ENCODE peak calls at places on chromosomes 5 and 9, in six cellular contexts. C is IMR-90, Z is SK-N-SH, G is GM23338, V is PC-9, A is mammary epithelial cell. F is an unnamed sample.

GRCh38 chr9:35650341-35651158 is at the start of gene SIT1:
- DNase-seq in C (no peak), Z (no peak), G (peak; percentile 75), V (no peak), A (no peak), F (no peak)

GRCh38 chr5:177134653-177135225 is 1.2 kb downstream of the NSD1 start:
- DNase-seq in C (no peak), Z (no peak), G (peak; percentile 46), V (no peak), A (no peak), F (no peak)

GRCh38 chr5:65721775-65722574 is at the start of the genes NLN and SGTB:
- DNase-seq in C (peak; percentile 66), Z (peak; percentile 99), G (peak; percentile 87), V (peak; percentile 86), A (peak; percentile 67), F (no peak)

GRCh38 chr9:121651295-121652036 is at the start of gene DAB2IP:
- DNase-seq in C (peak; percentile 39), Z (peak; percentile 93), G (peak; percentile 80), V (peak; percentile 66), A (no peak), F (no peak)

GRCh38 chr5:73948720-73949119 is 322.7 kb downstream of the ARHGEF28 start:
- DNase-seq in C (peak; percentile 51), Z (no peak), G (no peak), V (no peak), A (peak; percentile 44), F (no peak)

GRCh38 chr9:97978706-97979105 is 4.4 kb upstream of the ANP32B start:
- DNase-seq in C (no peak), Z (no peak), G (no peak), V (no peak), A (no peak), F (no peak)

GRCh38 chr9:16510506-16510905 is 360.0 kb downstream of the BNC2 start:
- DNase-seq in C (no peak), Z (no peak), G (no peak), V (no peak), A (no peak), F (no peak)

GRCh38 chr5:44952376-44952775 is 143.6 kb downstream of the MRPS30 start:
- DNase-seq in C (peak; percentile 15), Z (peak; percentile 23), G (peak; percentile 67), V (peak; percentile 35), A (peak; percentile 30), F (no peak)

GRCh38 chr5:50440651-50441478 is at the start of gene EMB:
- DNase-seq in C (no peak), Z (peak; percentile 77), G (peak; percentile 92), V (peak; percentile 66), A (peak; percentile 82), F (no peak)

GRCh38 chr5:55600536-55601208 is 65.9 kb upstream of the PLPP1 start:
- DNase-seq in C (peak; percentile 60), Z (peak; percentile 43), G (no peak), V (peak; percentile 31), A (no peak), F (no peak)

GRCh38 chr5:37740331-37741066 is 99.3 kb downstream of the GDNF start:
- DNase-seq in C (peak; percentile 31), Z (no peak), G (no peak), V (no peak), A (no peak), F (no peak)

GRCh38 chr9:86046930-86047341 is 52.4 kb downstream of the GOLM1 start:
- DNase-seq in C (no peak), Z (peak; percentile 75), G (no peak), V (no peak), A (no peak), F (no peak)

GRCh38 chr5:108830705-108831276 is 83.1 kb downstream of the FER start:
- DNase-seq in C (no peak), Z (no peak), G (no peak), V (no peak), A (no peak), F (no peak)

GRCh38 chr9:78354980-78355379 is 58.1 kb downstream of the PSAT1 start:
- DNase-seq in C (no peak), Z (peak; percentile 41), G (no peak), V (no peak), A (no peak), F (no peak)
- H3K4me2 ChIP-seq in C (no peak overlapping the region), Z (no peak overlapping the region), G (no peak overlapping the region), V (no peak overlapping the region), A (no peak overlapping the region), F (no peak overlapping the region)

GRCh38 chr5:160556886-160557285 is 135.2 kb downstream of the PTTG1 start:
- DNase-seq in C (peak; percentile 13), Z (no peak), G (no peak), V (no peak), A (peak; percentile 66), F (no peak)

GRCh38 chr5:160550075-160550474 is 128.4 kb downstream of the PTTG1 start:
- DNase-seq in C (no peak), Z (no peak), G (no peak), V (no peak), A (no peak), F (no peak)

GRCh38 chr5:160555836-160556660 is 134.4 kb downstream of the PTTG1 start:
- DNase-seq in C (no peak), Z (no peak), G (no peak), V (no peak), A (peak; percentile 30), F (no peak)
- H3K27ac ChIP-seq in C (no peak overlapping the region), Z (no peak overlapping the region), G (no peak overlapping the region), V (no peak overlapping the region), A (no peak overlapping the region), F (no peak overlapping the region)

GRCh38 chr5:79878131-79878630 is 112.9 kb downstream of the MTX3 start:
- DNase-seq in C (no peak), Z (peak; percentile 15), G (no peak), V (no peak), A (no peak), F (no peak)
- H3K4me2 ChIP-seq in C (no peak overlapping the region), Z (no peak overlapping the region), G (no peak overlapping the region), V (no peak overlapping the region), A (no peak overlapping the region), F (no peak overlapping the region)

DNA sequence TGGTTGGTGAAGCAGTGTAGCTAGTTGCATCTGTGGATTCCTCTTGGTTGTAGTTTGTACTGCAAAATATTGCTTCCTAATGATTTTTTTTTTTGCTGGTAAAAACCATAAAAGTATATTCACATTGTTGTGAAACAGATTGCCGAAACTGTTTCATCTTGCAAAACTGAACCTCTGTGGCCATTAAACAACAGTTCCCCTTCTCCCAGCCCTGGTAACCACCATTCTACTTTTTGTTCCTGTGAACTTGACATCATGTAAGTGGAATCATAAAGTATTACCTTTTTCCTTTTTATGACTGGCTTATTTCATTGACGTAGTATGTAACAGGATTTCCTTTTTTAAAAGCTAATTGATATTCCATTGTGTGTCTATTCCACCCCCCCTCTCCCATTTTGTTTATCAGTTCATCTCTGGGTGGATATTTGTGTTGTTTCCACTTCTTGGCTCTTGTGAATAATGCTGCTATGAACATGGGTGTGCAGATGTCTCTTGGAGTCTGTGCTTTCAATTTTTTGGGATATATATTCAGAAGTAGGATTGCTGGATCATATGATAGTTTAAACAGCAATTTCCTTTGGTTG is 11.8 kb downstream of the SUB1 start:
- DNase-seq in C (no peak), Z (no peak), G (no peak), V (no peak), A (no peak), F (no peak)
- H3K27ac ChIP-seq in C (no peak overlapping the region), Z (peak overlapping the region; percentile 34), G (no peak overlapping the region), V (no peak overlapping the region), A (no peak overlapping the region), F (no peak overlapping the region)

F was measured in keratinocyte.